ENCODE peak calls at places on chromosomes 12 and 14, in five cellular contexts. T, H, X, G and D are unnamed samples.

GRCh38 chr12:98594050-98594853 is 766 bp downstream of the SLC25A3 start:
- DNase-seq in G (peak; percentile 30), H (peak; percentile 7), T (peak; percentile 38), X (peak; percentile 59), D (no peak)

GRCh38 chr12:95424271-95424994 is 49.5 kb upstream of the METAP2 start:
- DNase-seq in G (no peak), T (no peak), H (no peak), X (no peak), D (no peak)

GRCh38 chr12:49618576-49618975 is 4.8 kb upstream of the PRPF40B start:
- DNase-seq in T (no peak), H (no peak), X (no peak), G (no peak), D (no peak)

GRCh38 chr12:33892425-33892824 is 129.9 kb upstream of the ALG10 start:
- DNase-seq in G (no peak), H (no peak), X (no peak), T (no peak), D (no peak)

GRCh38 chr12:4284306-4284705 is 10.7 kb downstream of the CCND2 start:
- DNase-seq in T (no peak), G (no peak), X (no peak), H (no peak), D (no peak)

GRCh38 chr12:116701432-116701831 is 36.4 kb downstream of the SPRING1 start:
- DNase-seq in G (no peak), H (no peak), T (no peak), X (no peak), D (no peak)

GRCh38 chr14:70641548-70642312 is at the start of gene TTC9:
- DNase-seq in G (peak; percentile 68), X (peak; percentile 57), H (no peak), T (no peak), D (peak; percentile 38)

GRCh38 chr12:117489671-117490070 is 128.2 kb upstream of the NOS1 start:
- DNase-seq in H (peak; percentile 1), G (no peak), T (peak; percentile 53), X (no peak), D (no peak)

GRCh38 chr12:127063339-127064090 is 1203.5 kb upstream of the TMEM132C start:
- DNase-seq in H (no peak), T (no peak), G (no peak), X (no peak), D (no peak)

GRCh38 chr14:32761381-32761968 is 177.2 kb upstream of the NPAS3 start:
- DNase-seq in G (no peak), H (peak; percentile 45), T (peak; percentile 62), X (no peak), D (no peak)

GRCh38 chr12:49555631-49556390 is 12.1 kb downstream of the MCRS1 start:
- DNase-seq in T (no peak), G (no peak), H (no peak), X (no peak), D (no peak)

GRCh38 chr12:62778187-62778586 is 156.8 kb downstream of the PPM1H start:
- DNase-seq in H (no peak), T (no peak), G (no peak), X (no peak), D (no peak)

DNA sequence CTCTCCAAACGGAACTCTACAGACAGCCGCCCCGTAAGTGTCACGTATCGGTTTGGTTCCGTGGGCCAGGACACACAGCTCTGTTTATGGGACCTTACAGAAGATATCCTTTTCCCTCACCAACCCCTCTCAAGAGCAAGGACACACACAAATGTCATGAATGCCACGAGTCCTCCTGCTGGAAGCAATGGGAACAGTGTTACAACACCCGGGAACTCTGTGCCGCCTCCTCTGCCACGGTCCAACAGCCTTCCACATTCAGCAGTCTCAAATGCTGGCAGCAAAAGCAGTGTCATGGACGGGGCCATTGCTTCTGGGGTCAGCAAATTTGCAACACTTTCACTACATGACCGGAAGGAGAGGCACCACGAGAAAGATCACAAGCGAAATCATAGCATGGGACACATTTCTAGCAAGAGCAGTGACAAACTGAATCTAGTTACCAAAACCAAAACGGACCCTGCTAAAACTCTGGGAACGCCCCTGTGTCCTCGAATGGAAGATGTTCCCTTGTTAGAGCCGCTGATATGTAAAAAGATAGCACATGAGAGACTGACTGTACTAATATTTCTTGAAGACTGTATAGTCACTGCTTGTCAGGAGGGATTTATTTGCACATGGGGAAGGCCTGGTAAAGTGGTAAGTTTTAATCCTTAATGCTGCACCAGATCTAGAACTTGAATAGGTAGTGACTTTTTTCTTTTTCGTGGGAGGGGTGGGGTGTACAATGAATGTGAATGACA is 69.7 kb downstream of the WDR20 start:
- DNase-seq in G (peak; percentile 49), T (peak; percentile 37), X (no peak), H (no peak), D (no peak)
- TF ChIP-seq CTCF in G (peak; percentile 32), T (peak; percentile 54), X (no peak), H (peak; percentile 37), D (no peak)

DNA sequence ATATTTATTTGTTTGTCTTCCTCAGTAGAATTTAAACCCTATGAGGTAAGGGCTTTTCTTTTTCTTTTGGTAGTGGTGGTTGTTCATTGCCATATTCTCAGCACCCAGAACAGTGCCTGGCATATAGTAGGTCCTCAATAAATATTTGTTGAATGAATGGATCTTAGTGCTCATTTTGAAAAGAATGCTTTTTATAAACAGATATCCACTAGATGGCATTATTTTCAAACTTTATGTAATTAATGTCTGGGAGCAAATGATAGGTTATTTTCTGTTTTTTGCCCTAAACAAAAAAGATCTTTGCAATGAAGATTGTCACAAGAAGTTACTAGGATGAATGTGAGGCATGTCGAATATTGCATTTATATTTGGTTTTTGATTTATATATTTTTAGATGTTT is 64.1 kb downstream of the RAD51B start:
- DNase-seq in T (peak; percentile 29), H (peak; percentile 19), G (no peak), X (no peak), D (no peak)
- TF ChIP-seq CTCF in T (peak; percentile 47), H (no peak), G (no peak), X (peak; percentile 40), D (peak; percentile 56)

GRCh38 chr14:94376976-94377865 is 11.2 kb downstream of the SERPINA1 start:
- DNase-seq in X (no peak), T (no peak), G (no peak), H (no peak), D (no peak)
- TF ChIP-seq CTCF in X (no peak), T (no peak), G (no peak), H (no peak), D (no peak)

DNA sequence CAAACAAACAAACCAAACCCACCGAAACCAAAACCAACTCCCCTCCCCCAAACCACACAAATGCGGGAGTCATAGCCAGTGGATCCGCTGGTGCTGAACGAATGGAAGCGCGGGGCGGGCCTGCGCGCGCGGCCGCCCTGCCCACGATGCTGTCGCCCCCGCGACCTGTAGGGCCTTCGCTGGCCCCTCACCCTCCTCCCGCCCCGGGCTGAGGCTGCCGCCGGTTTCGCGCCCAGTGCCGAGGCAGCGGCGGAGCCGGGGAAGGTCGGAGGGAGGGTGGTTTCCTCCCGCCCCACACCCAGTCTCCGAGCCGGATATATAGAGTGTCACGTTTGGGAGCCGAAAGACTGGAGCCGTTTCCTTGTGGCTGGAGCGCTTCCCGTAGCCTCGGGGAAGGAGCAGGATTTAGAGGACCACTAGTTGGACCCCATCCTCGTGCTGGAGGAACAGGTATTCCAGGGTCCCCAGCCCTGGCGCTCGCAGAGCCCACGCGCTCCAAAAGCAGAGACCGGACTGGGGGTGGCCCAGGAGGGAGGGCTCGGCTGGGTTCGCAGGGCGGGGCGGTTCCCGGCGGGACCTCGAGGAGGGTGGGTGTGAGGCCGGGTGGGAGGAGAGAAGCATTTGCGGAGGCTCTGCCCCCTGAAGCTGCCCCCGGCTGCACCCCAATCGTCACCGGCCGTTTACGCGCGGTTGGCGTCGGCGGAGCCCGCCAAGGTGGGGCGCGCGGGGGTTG is at the start of gene FAR2:
- DNase-seq in G (peak; percentile 58), H (peak; percentile 52), T (peak; percentile 9), X (peak; percentile 56), D (peak; percentile 25)
- TF ChIP-seq CTCF in G (no peak), H (no peak), T (no peak), X (no peak), D (no peak)